ENCODE peak calls at places on chromosome 13, in four cellular contexts. G is neural progenitor cell, H is Right ventricle myocardium superior, B is NCI-H1105. L is an unnamed sample.

GRCh38 chr13:95298971-95299627 is 2.2 kb downstream of the ABCC4 start:
- DNase-seq in H (no peak), G (no peak), B (no peak), L (no peak)

GRCh38 chr13:35475131-35475959 is 1.1 kb downstream of the MAB21L1 start:
- DNase-seq in G (peak), B (no peak), H (peak), L (no peak)

GRCh38 chr13:72850959-72851677 is 69.2 kb downstream of the PIBF1 start:
- DNase-seq in H (no peak), B (no peak), G (peak), L (no peak)

GRCh38 chr13:44703371-44703770 is 127.2 kb upstream of the TSC22D1 start:
- DNase-seq in B (no peak), G (no peak), H (no peak), L (no peak)

GRCh38 chr13:108924154-108924940 is 294.9 kb downstream of the MYO16 start:
- DNase-seq in B (no peak), H (no peak), G (no peak), L (no peak)

GRCh38 chr13:46609052-46609451 is 56.1 kb downstream of the LRCH1 start:
- DNase-seq in G (no peak), H (no peak), B (no peak), L (no peak)

GRCh38 chr13:52156724-52157251 is 2.6 kb downstream of the NEK3 start:
- DNase-seq in H (no peak), B (no peak), G (no peak), L (no peak)

GRCh38 chr13:32261567-32261966 is 53.6 kb downstream of the ZAR1L start:
- DNase-seq in H (peak), B (no peak), G (no peak), L (no peak)

GRCh38 chr13:70353096-70353495 is 244.8 kb upstream of the KLHL1 start:
- DNase-seq in B (no peak), H (no peak), G (peak), L (no peak)

GRCh38 chr13:99501952-99502310 is 659 bp downstream of the TM9SF2 start:
- DNase-seq in H (no peak), G (no peak), B (no peak), L (no peak)

GRCh38 chr13:41177616-41178015 is 16.8 kb downstream of the KBTBD7 start:
- DNase-seq in B (no peak), G (no peak), H (no peak), L (no peak)

GRCh38 chr13:36992362-36992761 is 6.8 kb downstream of the ALG5 start:
- DNase-seq in G (no peak), B (no peak), H (no peak), L (no peak)

GRCh38 chr13:20190481-20191310 is 2.0 kb downstream of the GJB2 start:
- DNase-seq in B (no peak), G (no peak), H (no peak), L (no peak)

GRCh38 chr13:78323848-78324247 is 279.5 kb downstream of the POU4F1 start:
- DNase-seq in G (no peak), B (no peak), H (no peak), L (no peak)

L was measured in NCI-H2227 treated with DMSO at 0.1 percent for 48 hours.